ENCODE peak calls at places on chromosomes 4 and X, in five cellular contexts. One of them, this sample, is unnamed.

GRCh38 chr4:124337874-124338273 is 374.7 kb downstream of the ANKRD50 start:
- DNase-seq in stomach: no peak
- DNase-seq in cardiac muscle cell: peak; percentile 38
- DNase-seq in transverse colon: no peak
- DNase-seq in osteoblast: no peak
- DNase-seq in this sample: no peak

GRCh38 chr4:100117749-100118148 is 72.5 kb downstream of the DDIT4L start:
- DNase-seq in osteoblast: no peak
- DNase-seq in stomach: no peak
- DNase-seq in cardiac muscle cell: peak; percentile 15
- DNase-seq in transverse colon: no peak
- DNase-seq in this sample: no peak

GRCh38 chr4:126268106-126268505 is 953.4 kb downstream of the FAT4 start:
- DNase-seq in osteoblast: no peak
- DNase-seq in cardiac muscle cell: peak; percentile 61
- DNase-seq in stomach: no peak
- DNase-seq in transverse colon: no peak
- DNase-seq in this sample: no peak

GRCh38 chr4:113398441-113399143 is 349.1 kb downstream of the ANK2 start:
- DNase-seq in cardiac muscle cell: no peak
- DNase-seq in transverse colon: no peak
- DNase-seq in osteoblast: no peak
- DNase-seq in stomach: no peak
- DNase-seq in this sample: peak; percentile 29

GRCh38 chrX:50114113-50114512 is 86.7 kb downstream of the AKAP4 start:
- DNase-seq in osteoblast: no peak
- DNase-seq in stomach: no peak
- DNase-seq in transverse colon: no peak
- DNase-seq in cardiac muscle cell: no peak
- DNase-seq in this sample: peak; percentile 75

GRCh38 chrX:47169726-47170515 is 23.7 kb upstream of the UBA1 start:
- DNase-seq in cardiac muscle cell: peak; percentile 84
- DNase-seq in stomach: peak; percentile 23
- DNase-seq in transverse colon: no peak
- DNase-seq in osteoblast: peak; percentile 85
- DNase-seq in this sample: no peak

GRCh38 chr4:2091990-2092652 is 33.0 kb downstream of the NAT8L start:
- DNase-seq in transverse colon: no peak
- DNase-seq in stomach: peak; percentile 17
- DNase-seq in osteoblast: peak; percentile 11
- DNase-seq in cardiac muscle cell: no peak
- DNase-seq in this sample: no peak

GRCh38 chrX:11188664-11189063 is 77.5 kb downstream of the HCCS start:
- DNase-seq in cardiac muscle cell: no peak
- DNase-seq in osteoblast: no peak
- DNase-seq in stomach: no peak
- DNase-seq in transverse colon: no peak
- DNase-seq in this sample: no peak

GRCh38 chrX:72123471-72124185 is 8.1 kb downstream of the RTL5 start:
- DNase-seq in transverse colon: no peak
- DNase-seq in cardiac muscle cell: peak; percentile 66
- DNase-seq in stomach: no peak
- DNase-seq in osteoblast: peak; percentile 51
- DNase-seq in this sample: no peak

GRCh38 chr4:40675166-40675565 is 45.5 kb upstream of the RBM47 start:
- DNase-seq in osteoblast: no peak
- DNase-seq in cardiac muscle cell: no peak
- DNase-seq in stomach: no peak
- DNase-seq in transverse colon: no peak
- DNase-seq in this sample: no peak

GRCh38 chr4:3313139-3313538 is 20.3 kb downstream of the RGS12 start:
- DNase-seq in stomach: no peak
- DNase-seq in cardiac muscle cell: no peak
- DNase-seq in transverse colon: no peak
- DNase-seq in osteoblast: no peak
- DNase-seq in this sample: no peak

GRCh38 chr4:3310301-3311094 is 17.7 kb downstream of the RGS12 start:
- DNase-seq in cardiac muscle cell: no peak
- DNase-seq in osteoblast: peak; percentile 26
- DNase-seq in transverse colon: no peak
- DNase-seq in stomach: peak; percentile 24
- DNase-seq in this sample: no peak

GRCh38 chr4:3311095-3311372 is 18.2 kb downstream of the RGS12 start:
- DNase-seq in cardiac muscle cell: no peak
- DNase-seq in transverse colon: no peak
- DNase-seq in stomach: peak; percentile 22
- DNase-seq in osteoblast: peak; percentile 23
- DNase-seq in this sample: no peak

GRCh38 chr4:3312362-3312761 is 19.5 kb downstream of the RGS12 start:
- DNase-seq in stomach: peak; percentile 5
- DNase-seq in transverse colon: no peak
- DNase-seq in osteoblast: peak; percentile 27
- DNase-seq in cardiac muscle cell: no peak
- DNase-seq in this sample: no peak

DNA sequence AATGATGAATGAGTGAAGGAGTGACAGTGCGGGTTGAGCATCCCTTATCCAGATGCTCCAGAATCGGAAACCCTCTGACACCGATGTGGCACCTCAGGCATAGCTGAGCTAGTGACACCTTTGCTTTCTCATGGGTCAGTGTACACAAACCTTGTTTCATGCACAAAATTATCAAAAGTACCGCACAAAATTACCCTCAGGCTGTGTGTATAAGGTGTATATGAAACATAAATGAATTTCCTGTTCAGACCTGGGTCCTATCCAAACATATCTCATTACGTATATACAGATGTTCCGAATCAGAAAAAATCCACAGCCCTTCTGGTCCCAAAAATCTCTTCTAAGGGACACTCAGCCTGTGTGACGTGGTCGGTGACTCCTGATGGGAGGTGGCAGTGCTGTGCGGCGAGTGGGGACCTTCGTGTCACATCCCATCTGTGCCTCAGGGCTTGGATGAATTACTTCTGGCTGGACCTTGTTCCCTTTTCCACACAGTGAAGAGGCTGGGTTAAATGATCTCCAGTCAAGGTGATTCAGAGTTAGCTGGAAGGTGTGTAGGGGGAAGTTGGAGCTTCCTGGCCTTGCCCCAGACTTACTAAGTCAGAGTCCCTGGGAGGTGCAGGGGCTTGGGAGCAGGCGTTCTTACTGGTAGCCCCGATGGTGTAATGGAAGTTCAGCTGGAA is 18.8 kb downstream of the RGS12 start:
- DNase-seq in stomach: peak; percentile 18
- DNase-seq in transverse colon: peak; percentile 42
- DNase-seq in osteoblast: peak; percentile 46
- DNase-seq in cardiac muscle cell: no peak
- DNase-seq in this sample: no peak
- H3K4me1 ChIP-seq in stomach: peaks cover 5% of the 10 kb centered on the region
- H3K4me1 ChIP-seq in transverse colon: peaks cover 5% of the 10 kb centered on the region
- H3K4me1 ChIP-seq in osteoblast: no peaks in the 10 kb centered on the region
- H3K4me1 ChIP-seq in cardiac muscle cell: peaks cover 12% of the 10 kb centered on the region
- H3K4me1 ChIP-seq in this sample: no peaks in the 10 kb centered on the region

DNA sequence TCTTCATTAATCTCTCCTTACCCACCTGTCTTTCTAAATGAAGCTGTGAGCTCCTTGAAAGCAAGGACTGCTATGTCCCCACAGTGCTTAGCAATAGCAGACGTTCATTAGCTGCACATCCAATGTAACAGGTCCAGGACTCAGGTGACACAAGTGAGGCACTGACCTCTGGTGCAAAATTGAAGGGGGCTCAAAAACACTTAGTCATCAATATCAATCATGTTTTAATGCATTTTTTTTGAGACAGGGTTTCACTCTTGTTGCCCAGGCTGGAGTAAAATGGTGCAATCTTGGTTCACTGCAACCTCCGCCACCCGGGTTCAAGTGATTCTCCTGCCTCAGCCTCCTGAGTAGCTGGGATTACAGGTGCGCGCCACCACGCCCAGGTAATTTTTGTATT is 56.1 kb upstream of the ADGRG2 start:
- DNase-seq in osteoblast: no peak
- DNase-seq in stomach: no peak
- DNase-seq in cardiac muscle cell: no peak
- DNase-seq in transverse colon: no peak
- DNase-seq in this sample: no peak
- H3K27me3 ChIP-seq in osteoblast: no peaks in the 10 kb centered on the region
- H3K27me3 ChIP-seq in stomach: no peaks in the 10 kb centered on the region
- H3K27me3 ChIP-seq in cardiac muscle cell: no peaks in the 10 kb centered on the region
- H3K27me3 ChIP-seq in transverse colon: no peaks in the 10 kb centered on the region
- H3K27me3 ChIP-seq in this sample: no peaks in the 10 kb centered on the region

GRCh38 chr4:24574256-24574655 is 10.1 kb downstream of the DHX15 start:
- DNase-seq in cardiac muscle cell: no peak
- DNase-seq in transverse colon: no peak
- DNase-seq in osteoblast: no peak
- DNase-seq in stomach: no peak
- DNase-seq in this sample: no peak

GRCh38 chr4:24578364-24578763 is 6.0 kb downstream of the DHX15 start:
- DNase-seq in transverse colon: no peak
- DNase-seq in stomach: no peak
- DNase-seq in osteoblast: no peak
- DNase-seq in cardiac muscle cell: no peak
- DNase-seq in this sample: no peak

GRCh38 chr4:24570574-24571236 is 13.6 kb downstream of the DHX15 start:
- DNase-seq in osteoblast: no peak
- DNase-seq in stomach: no peak
- DNase-seq in transverse colon: no peak
- DNase-seq in cardiac muscle cell: no peak
- DNase-seq in this sample: no peak

GRCh38 chr4:24573582-24573981 is 10.8 kb downstream of the DHX15 start:
- DNase-seq in cardiac muscle cell: no peak
- DNase-seq in stomach: no peak
- DNase-seq in transverse colon: no peak
- DNase-seq in osteoblast: no peak
- DNase-seq in this sample: no peak

DNA sequence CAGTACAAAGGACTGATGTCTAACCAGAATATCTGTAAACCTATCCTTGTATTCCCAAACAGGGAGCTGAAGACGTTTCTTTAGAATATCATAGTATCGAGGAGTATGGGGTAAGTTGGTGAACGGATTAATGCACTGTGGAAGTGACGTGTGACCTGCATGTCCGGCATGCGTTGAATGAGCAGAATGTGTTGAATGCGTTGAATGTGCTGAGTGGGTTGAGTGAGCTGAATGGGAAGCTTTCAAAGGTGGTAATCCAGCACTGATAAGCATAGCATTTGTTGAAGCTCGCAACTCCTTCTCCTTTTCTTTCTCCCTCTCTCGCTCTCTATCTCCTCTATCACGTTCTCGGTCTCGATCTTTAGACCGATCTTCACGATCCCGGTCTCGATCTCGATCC is 8.1 kb downstream of the DHX15 start:
- DNase-seq in stomach: no peak
- DNase-seq in cardiac muscle cell: no peak
- DNase-seq in osteoblast: no peak
- DNase-seq in transverse colon: no peak
- DNase-seq in this sample: no peak
- H3K4me1 ChIP-seq in stomach: peaks cover 35% of the 10 kb centered on the region
- H3K4me1 ChIP-seq in cardiac muscle cell: peaks cover 7% of the 10 kb centered on the region
- H3K4me1 ChIP-seq in osteoblast: no peaks in the 10 kb centered on the region
- H3K4me1 ChIP-seq in transverse colon: peaks cover 43% of the 10 kb centered on the region
- H3K4me1 ChIP-seq in this sample: peaks cover 31% of the 10 kb centered on the region

GRCh38 chr4:3372264-3372932 is 69.4 kb upstream of the HGFAC start:
- DNase-seq in stomach: no peak
- DNase-seq in transverse colon: no peak
- DNase-seq in cardiac muscle cell: no peak
- DNase-seq in osteoblast: no peak
- DNase-seq in this sample: no peak
- H3K27me3 ChIP-seq in stomach: no peaks in the 10 kb centered on the region
- H3K27me3 ChIP-seq in transverse colon: no peaks in the 10 kb centered on the region
- H3K27me3 ChIP-seq in cardiac muscle cell: peaks cover 24% of the 10 kb centered on the region
- H3K27me3 ChIP-seq in osteoblast: no peaks in the 10 kb centered on the region
- H3K27me3 ChIP-seq in this sample: no peaks in the 10 kb centered on the region

DNA sequence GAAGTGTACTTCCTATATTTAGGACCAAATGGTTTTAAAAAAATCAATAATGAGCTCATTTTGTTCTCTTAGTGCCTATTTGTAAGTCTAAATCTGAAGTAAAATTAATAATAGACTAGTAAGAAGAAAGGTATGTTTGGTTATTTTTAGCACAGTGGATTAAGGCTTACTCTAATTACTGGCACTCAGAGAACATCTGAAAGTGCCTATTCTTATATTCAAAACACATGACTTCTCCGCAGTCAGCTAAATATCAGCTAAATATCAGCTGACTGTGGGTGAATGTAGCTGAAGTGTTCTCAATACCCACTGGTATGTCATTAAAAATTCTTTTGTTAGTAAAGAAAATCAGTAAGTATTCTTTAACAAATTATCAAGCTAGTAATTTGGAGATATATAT is 6.0 kb downstream of the AP1S2 start:
- DNase-seq in transverse colon: no peak
- DNase-seq in cardiac muscle cell: no peak
- DNase-seq in stomach: no peak
- DNase-seq in osteoblast: no peak
- DNase-seq in this sample: no peak
- H3K4me1 ChIP-seq in transverse colon: no peaks in the 10 kb centered on the region
- H3K4me1 ChIP-seq in cardiac muscle cell: peaks cover 45% of the 10 kb centered on the region
- H3K4me1 ChIP-seq in stomach: no peaks in the 10 kb centered on the region
- H3K4me1 ChIP-seq in osteoblast: no peaks in the 10 kb centered on the region
- H3K4me1 ChIP-seq in this sample: no peaks in the 10 kb centered on the region

GRCh38 chr4:173504181-173504503 is 25.9 kb downstream of the HAND2 start:
- DNase-seq in transverse colon: no peak
- DNase-seq in stomach: no peak
- DNase-seq in cardiac muscle cell: no peak
- DNase-seq in osteoblast: peak; percentile 74
- DNase-seq in this sample: no peak
- H3K27me3 ChIP-seq in transverse colon: peaks cover 91% of the 10 kb centered on the region
- H3K27me3 ChIP-seq in stomach: peaks cover 98% of the 10 kb centered on the region
- H3K27me3 ChIP-seq in cardiac muscle cell: peaks cover 37% of the 10 kb centered on the region
- H3K27me3 ChIP-seq in osteoblast: peaks cover 23% of the 10 kb centered on the region
- H3K27me3 ChIP-seq in this sample: no peaks in the 10 kb centered on the region

This sample was measured in Caco-2.